ENCODE peak calls at places on chromosome 16, in ten cellular contexts. Y is astrocyte of the spinal cord; W is amniotic stem cell; P is body of pancreas; E is CD4-positive, alpha-beta T cell; A is stimulated activated CD4-positive, alpha-beta T cell treated with anti-CD3 and anti-CD28 coated beads, Interleukin-15, amount 100 ng/mL, for 48 hours; H is amygdala; Q is KBM-7; C is NCI-H1092 treated with DMSO at 0.1 percent for 48 hours; B is NCI-H1436. U is an unnamed sample.

GRCh38 chr16:85492617-85492957 is 120.5 kb upstream of the GSE1 start:
- DNase-seq in Y (no peak), W (no peak), P (no peak), E (no peak), A (no peak), H (no peak), Q (no peak), C (no peak), B (no peak), U (no peak)

GRCh38 chr16:78130950-78131349 is 31.5 kb downstream of the WWOX start:
- DNase-seq in Y (no peak), W (no peak), P (no peak), E (no peak), A (no peak), H (no peak), Q (no peak), C (no peak), B (no peak), U (no peak)

GRCh38 chr16:66293932-66294331 is 72.6 kb upstream of the CDH5 start:
- DNase-seq in Y (no peak), W (no peak), P (no peak), E (no peak), A (no peak), H (no peak), Q (no peak), C (no peak), B (no peak), U (no peak)

GRCh38 chr16:19804538-19805323 is 79.9 kb downstream of the GPRC5B start:
- DNase-seq in Y (no peak), W (no peak), P (peak; percentile 91), E (no peak), A (peak; percentile 3), H (no peak), Q (peak; percentile 91), C (peak; percentile 86), B (peak; percentile 70), U (peak; percentile 41)

GRCh38 chr16:67468731-67469130 is 12.2 kb downstream of the ATP6V0D1 start:
- DNase-seq in Y (no peak), W (no peak), P (no peak), E (no peak), A (no peak), H (no peak), Q (no peak), C (no peak), B (no peak), U (no peak)

GRCh38 chr16:9141813-9142212 is 50.4 kb downstream of the HAPSTR1 start:
- DNase-seq in Y (no peak), W (no peak), P (no peak), E (no peak), A (no peak), H (no peak), Q (no peak), C (no peak), B (no peak), U (no peak)

GRCh38 chr16:84180519-84181140 is 6.2 kb downstream of the TAF1C start:
- DNase-seq in Y (no peak), W (no peak), P (no peak), E (no peak), A (no peak), H (no peak), Q (no peak), C (no peak), B (no peak), U (no peak)

GRCh38 chr16:10889880-10890279 is 12.9 kb downstream of the CIITA start:
- DNase-seq in Y (no peak), W (no peak), P (no peak), E (no peak), A (no peak), H (no peak), Q (peak; percentile 32), C (no peak), B (no peak), U (no peak)